ENCODE peak calls at places on chromosomes 2 and 18, in five cellular contexts. One of them, this sample, is unnamed.
A peak's percentile ranks its signal among the peaks of the same experiment; 100 is the strongest.

GRCh38 chr2:72883356-72883962 is 3.7 kb upstream of the SPR start:
- DNase-seq in frontal cortex: no peak
- DNase-seq in stimulated activated CD8-positive, alpha-beta memory T cell treated with anti-CD3 and anti-CD28 coated beads, Interleukin-7, amount 100 ng/mL, for 24 hours: no peak
- DNase-seq in activated naive CD4-positive, alpha-beta T cell treated with anti-CD3 and anti-CD28 coated beads, Interleukin-2, amount 50 U/mL, for 72 hours: no peak
- DNase-seq in caudate nucleus: no peak
- DNase-seq in this sample: peak; percentile 50

GRCh38 chr2:86632672-86633071 is 9.0 kb upstream of the RNF103 start:
- DNase-seq in caudate nucleus: no peak
- DNase-seq in stimulated activated CD8-positive, alpha-beta memory T cell treated with anti-CD3 and anti-CD28 coated beads, Interleukin-7, amount 100 ng/mL, for 24 hours: no peak
- DNase-seq in activated naive CD4-positive, alpha-beta T cell treated with anti-CD3 and anti-CD28 coated beads, Interleukin-2, amount 50 U/mL, for 72 hours: no peak
- DNase-seq in frontal cortex: no peak
- DNase-seq in this sample: no peak

GRCh38 chr2:65064728-65065552 is 8.7 kb downstream of the CEP68 start:
- DNase-seq in frontal cortex: peak; percentile 36
- DNase-seq in activated naive CD4-positive, alpha-beta T cell treated with anti-CD3 and anti-CD28 coated beads, Interleukin-2, amount 50 U/mL, for 72 hours: peak; percentile 29
- DNase-seq in stimulated activated CD8-positive, alpha-beta memory T cell treated with anti-CD3 and anti-CD28 coated beads, Interleukin-7, amount 100 ng/mL, for 24 hours: no peak
- DNase-seq in caudate nucleus: peak; percentile 32
- DNase-seq in this sample: peak; percentile 50

GRCh38 chr2:11697103-11697871 is 27.3 kb upstream of the NTSR2 start:
- DNase-seq in frontal cortex: no peak
- DNase-seq in caudate nucleus: no peak
- DNase-seq in stimulated activated CD8-positive, alpha-beta memory T cell treated with anti-CD3 and anti-CD28 coated beads, Interleukin-7, amount 100 ng/mL, for 24 hours: no peak
- DNase-seq in activated naive CD4-positive, alpha-beta T cell treated with anti-CD3 and anti-CD28 coated beads, Interleukin-2, amount 50 U/mL, for 72 hours: no peak
- DNase-seq in this sample: peak; percentile 71

GRCh38 chr18:28087173-28087563 is 89.8 kb downstream of the CDH2 start:
- DNase-seq in caudate nucleus: no peak
- DNase-seq in frontal cortex: no peak
- DNase-seq in activated naive CD4-positive, alpha-beta T cell treated with anti-CD3 and anti-CD28 coated beads, Interleukin-2, amount 50 U/mL, for 72 hours: no peak
- DNase-seq in stimulated activated CD8-positive, alpha-beta memory T cell treated with anti-CD3 and anti-CD28 coated beads, Interleukin-7, amount 100 ng/mL, for 24 hours: no peak
- DNase-seq in this sample: peak; percentile 13

GRCh38 chr2:40353236-40353635 is 98.7 kb downstream of the SLC8A1 start:
- DNase-seq in caudate nucleus: no peak
- DNase-seq in frontal cortex: no peak
- DNase-seq in activated naive CD4-positive, alpha-beta T cell treated with anti-CD3 and anti-CD28 coated beads, Interleukin-2, amount 50 U/mL, for 72 hours: no peak
- DNase-seq in stimulated activated CD8-positive, alpha-beta memory T cell treated with anti-CD3 and anti-CD28 coated beads, Interleukin-7, amount 100 ng/mL, for 24 hours: no peak
- DNase-seq in this sample: no peak

GRCh38 chr2:233979748-233980147 is 62.6 kb downstream of the TRPM8 start:
- DNase-seq in caudate nucleus: no peak
- DNase-seq in stimulated activated CD8-positive, alpha-beta memory T cell treated with anti-CD3 and anti-CD28 coated beads, Interleukin-7, amount 100 ng/mL, for 24 hours: no peak
- DNase-seq in frontal cortex: no peak
- DNase-seq in activated naive CD4-positive, alpha-beta T cell treated with anti-CD3 and anti-CD28 coated beads, Interleukin-2, amount 50 U/mL, for 72 hours: no peak
- DNase-seq in this sample: no peak

GRCh38 chr2:42797281-42797680 is 4.9 kb upstream of the HAAO start:
- DNase-seq in caudate nucleus: no peak
- DNase-seq in stimulated activated CD8-positive, alpha-beta memory T cell treated with anti-CD3 and anti-CD28 coated beads, Interleukin-7, amount 100 ng/mL, for 24 hours: no peak
- DNase-seq in frontal cortex: no peak
- DNase-seq in activated naive CD4-positive, alpha-beta T cell treated with anti-CD3 and anti-CD28 coated beads, Interleukin-2, amount 50 U/mL, for 72 hours: no peak
- DNase-seq in this sample: no peak

GRCh38 chr2:207337234-207338219 is 171.8 kb upstream of the KLF7 start:
- DNase-seq in caudate nucleus: no peak
- DNase-seq in frontal cortex: no peak
- DNase-seq in stimulated activated CD8-positive, alpha-beta memory T cell treated with anti-CD3 and anti-CD28 coated beads, Interleukin-7, amount 100 ng/mL, for 24 hours: no peak
- DNase-seq in activated naive CD4-positive, alpha-beta T cell treated with anti-CD3 and anti-CD28 coated beads, Interleukin-2, amount 50 U/mL, for 72 hours: no peak
- DNase-seq in this sample: no peak

GRCh38 chr2:58562281-58562680 is 321.2 kb upstream of the FANCL start:
- DNase-seq in activated naive CD4-positive, alpha-beta T cell treated with anti-CD3 and anti-CD28 coated beads, Interleukin-2, amount 50 U/mL, for 72 hours: no peak
- DNase-seq in stimulated activated CD8-positive, alpha-beta memory T cell treated with anti-CD3 and anti-CD28 coated beads, Interleukin-7, amount 100 ng/mL, for 24 hours: no peak
- DNase-seq in caudate nucleus: no peak
- DNase-seq in frontal cortex: no peak
- DNase-seq in this sample: peak; percentile 27

GRCh38 chr2:197427204-197427603 is 7.6 kb downstream of the SF3B1 start:
- DNase-seq in frontal cortex: no peak
- DNase-seq in caudate nucleus: no peak
- DNase-seq in activated naive CD4-positive, alpha-beta T cell treated with anti-CD3 and anti-CD28 coated beads, Interleukin-2, amount 50 U/mL, for 72 hours: no peak
- DNase-seq in stimulated activated CD8-positive, alpha-beta memory T cell treated with anti-CD3 and anti-CD28 coated beads, Interleukin-7, amount 100 ng/mL, for 24 hours: no peak
- DNase-seq in this sample: no peak

GRCh38 chr2:225282858-225283693 is 116.4 kb upstream of the NYAP2 start:
- DNase-seq in caudate nucleus: no peak
- DNase-seq in activated naive CD4-positive, alpha-beta T cell treated with anti-CD3 and anti-CD28 coated beads, Interleukin-2, amount 50 U/mL, for 72 hours: peak; percentile 18
- DNase-seq in stimulated activated CD8-positive, alpha-beta memory T cell treated with anti-CD3 and anti-CD28 coated beads, Interleukin-7, amount 100 ng/mL, for 24 hours: no peak
- DNase-seq in frontal cortex: no peak
- DNase-seq in this sample: peak; percentile 50

GRCh38 chr2:117470311-117471095 is 344.0 kb upstream of the DDX18 start:
- DNase-seq in activated naive CD4-positive, alpha-beta T cell treated with anti-CD3 and anti-CD28 coated beads, Interleukin-2, amount 50 U/mL, for 72 hours: peak; percentile 36
- DNase-seq in caudate nucleus: no peak
- DNase-seq in stimulated activated CD8-positive, alpha-beta memory T cell treated with anti-CD3 and anti-CD28 coated beads, Interleukin-7, amount 100 ng/mL, for 24 hours: no peak
- DNase-seq in frontal cortex: no peak
- DNase-seq in this sample: peak; percentile 37

GRCh38 chr2:28434600-28434989 is 41.9 kb downstream of the FOSL2 start:
- DNase-seq in caudate nucleus: no peak
- DNase-seq in activated naive CD4-positive, alpha-beta T cell treated with anti-CD3 and anti-CD28 coated beads, Interleukin-2, amount 50 U/mL, for 72 hours: no peak
- DNase-seq in frontal cortex: no peak
- DNase-seq in stimulated activated CD8-positive, alpha-beta memory T cell treated with anti-CD3 and anti-CD28 coated beads, Interleukin-7, amount 100 ng/mL, for 24 hours: no peak
- DNase-seq in this sample: no peak